ENCODE peak calls at places on chromosome X, in ten cellular contexts. X, D, W, E, Z, K, A, B, H and G are unnamed samples. For H3K36me3, the result is how much of the 10 kb centered on the place peaks cover.

GRCh38 chrX:1453951-1454785 is 1.5 kb upstream of the ASMTL start:
- DNase-seq in X (peak), D (peak), W (peak), E (peak), Z (peak), K (peak), A (peak), B (peak), H (peak), G (peak)

GRCh38 chrX:42443267-42443666 is 334.7 kb downstream of the PPP1R2C start:
- DNase-seq in X (no peak), D (no peak), W (no peak), E (no peak), Z (no peak), K (no peak), A (no peak), B (no peak), H (no peak), G (no peak)

GRCh38 chrX:97547873-97548578 is 664.3 kb downstream of the RPA4 start:
- DNase-seq in X (no peak), D (peak), W (no peak), E (no peak), Z (no peak), K (no peak), A (no peak), B (no peak), H (no peak), G (no peak)

GRCh38 chrX:57445046-57445445 is 146.8 kb upstream of the ZXDB start:
- DNase-seq in X (no peak), D (no peak), W (no peak), E (no peak), Z (no peak), K (no peak), A (no peak), B (no peak), H (no peak), G (no peak)

GRCh38 chrX:117990438-117990837 is 126.2 kb downstream of the KLHL13 start:
- DNase-seq in X (no peak), D (peak), W (no peak), E (no peak), Z (no peak), K (no peak), A (no peak), B (no peak), H (no peak), G (no peak)

GRCh38 chrX:149871940-149872339 is 9.0 kb upstream of the MAGEA8 start:
- DNase-seq in X (peak), D (no peak), W (no peak), E (no peak), Z (no peak), K (no peak), A (no peak), B (peak), H (no peak), G (no peak)

GRCh38 chrX:37796805-37797204 is 16.9 kb downstream of the CYBB start:
- DNase-seq in X (no peak), D (no peak), W (peak), E (no peak), Z (no peak), K (peak), A (peak), B (no peak), H (peak), G (no peak)

GRCh38 chrX:30593435-30594200 is 16.1 kb upstream of the TASL start:
- DNase-seq in X (no peak), D (no peak), W (no peak), E (no peak), Z (no peak), K (no peak), A (peak), B (no peak), H (no peak), G (no peak)

GRCh38 chrX:38277136-38277535 is 50.2 kb downstream of the RPGR start:
- DNase-seq in X (no peak), D (peak), W (no peak), E (no peak), Z (no peak), K (no peak), A (no peak), B (no peak), H (no peak), G (no peak)

GRCh38 chrX:107728342-107729099 is 47.1 kb downstream of the TSC22D3 start:
- DNase-seq in X (no peak), D (no peak), W (no peak), E (no peak), Z (no peak), K (no peak), A (no peak), B (no peak), H (peak), G (no peak)

GRCh38 chrX:80810365-80810978 is 795 bp upstream of the BRWD3 start:
- DNase-seq in X (no peak), D (no peak), W (no peak), E (no peak), Z (no peak), K (no peak), A (no peak), B (no peak), H (no peak), G (no peak)

GRCh38 chrX:1401611-1402430 is 9.9 kb upstream of the SLC25A6 start:
- DNase-seq in X (no peak), D (no peak), W (peak), E (no peak), Z (peak), K (peak), A (peak), B (no peak), H (no peak), G (no peak)

GRCh38 chrX:100413231-100413630 is 3.2 kb upstream of the PCDH19 start:
- DNase-seq in X (no peak), D (peak), W (no peak), E (no peak), Z (peak), K (no peak), A (no peak), B (peak), H (no peak), G (no peak)

GRCh38 chrX:53048169-53049126 is at the start of gene GPR173:
- DNase-seq in X (no peak), D (peak), W (no peak), E (peak), Z (peak), K (peak), A (no peak), B (peak), H (no peak), G (no peak)

GRCh38 chrX:53049127-53049517 is 533 bp downstream of the GPR173 start:
- DNase-seq in X (no peak), D (no peak), W (no peak), E (no peak), Z (peak), K (no peak), A (no peak), B (no peak), H (no peak), G (no peak)

GRCh38 chrX:53045002-53045401 is 3.6 kb upstream of the GPR173 start:
- DNase-seq in X (no peak), D (no peak), W (no peak), E (no peak), Z (no peak), K (no peak), A (no peak), B (no peak), H (no peak), G (no peak)

GRCh38 chrX:53050841-53051240 is 2.3 kb downstream of the GPR173 start:
- DNase-seq in X (no peak), D (no peak), W (no peak), E (no peak), Z (no peak), K (no peak), A (no peak), B (no peak), H (no peak), G (no peak)

GRCh38 chrX:53047228-53047627 is 1.4 kb upstream of the GPR173 start:
- DNase-seq in X (no peak), D (peak), W (no peak), E (no peak), Z (no peak), K (no peak), A (no peak), B (no peak), H (no peak), G (no peak)
- TF ChIP-seq CTCF in X (no peak), D (peak), W (no peak), E (no peak), Z (no peak), K (no peak), A (no peak), B (no peak), H (no peak), G (no peak)

DNA sequence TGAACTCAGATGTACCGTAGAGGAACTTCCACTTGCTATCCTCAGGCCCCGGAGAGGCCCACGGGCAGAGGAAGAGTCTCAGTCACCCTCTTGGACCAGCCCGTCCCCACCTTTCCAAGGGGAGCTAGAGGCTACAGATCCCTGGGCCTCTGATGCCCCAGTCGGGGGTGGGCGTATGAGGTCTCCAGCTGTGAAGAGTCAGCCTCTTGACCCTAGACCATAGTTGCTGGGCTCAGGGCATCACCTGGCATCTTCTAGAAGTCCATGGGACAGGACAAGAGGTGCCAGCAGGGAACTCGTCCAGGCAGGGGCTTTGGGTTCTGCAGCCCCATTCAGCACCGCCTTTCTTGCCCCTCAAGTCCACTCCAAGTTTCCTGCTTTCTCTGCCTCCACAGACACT is 11.6 kb downstream of the SASH3 start:
- DNase-seq in X (no peak), D (no peak), W (no peak), E (no peak), Z (no peak), K (no peak), A (no peak), B (no peak), H (no peak), G (no peak)
- H3K36me3 ChIP-seq in X (under half), D (under half), W (under half), E (under half), Z (under half), K (under half), A (under half), B (under half), H (under half), G (under half)

GRCh38 chrX:49174723-49175122 is 3.0 kb downstream of the PLP2 start:
- DNase-seq in X (no peak), D (no peak), W (no peak), E (no peak), Z (no peak), K (no peak), A (no peak), B (no peak), H (no peak), G (no peak)
- H3K27ac ChIP-seq in X (no peak), D (no peak), W (no peak), E (no peak), Z (no peak), K (no peak), A (no peak), B (no peak), H (no peak), G (no peak)

GRCh38 chrX:55342533-55343501 is 78.1 kb upstream of the PAGE3 start:
- DNase-seq in X (no peak), D (no peak), W (no peak), E (no peak), Z (no peak), K (no peak), A (peak), B (peak), H (no peak), G (no peak)
- TF ChIP-seq CTCF in X (peak), D (peak), W (peak), E (no peak), Z (no peak), K (peak), A (peak), B (peak), H (peak), G (no peak)

GRCh38 chrX:15814811-15815210 is 24.5 kb downstream of the ZRSR2 start:
- DNase-seq in X (no peak), D (no peak), W (no peak), E (no peak), Z (no peak), K (no peak), A (no peak), B (no peak), H (no peak), G (no peak)

GRCh38 chrX:15812212-15812938 is 22.1 kb downstream of the ZRSR2 start:
- DNase-seq in X (no peak), D (no peak), W (no peak), E (no peak), Z (no peak), K (no peak), A (no peak), B (no peak), H (no peak), G (no peak)

GRCh38 chrX:15816453-15816838 is 26.2 kb downstream of the ZRSR2 start:
- DNase-seq in X (no peak), D (peak), W (no peak), E (no peak), Z (no peak), K (no peak), A (no peak), B (no peak), H (no peak), G (no peak)

GRCh38 chrX:15816886-15817285 is 26.6 kb downstream of the ZRSR2 start:
- DNase-seq in X (no peak), D (no peak), W (no peak), E (no peak), Z (no peak), K (no peak), A (no peak), B (no peak), H (no peak), G (no peak)

DNA sequence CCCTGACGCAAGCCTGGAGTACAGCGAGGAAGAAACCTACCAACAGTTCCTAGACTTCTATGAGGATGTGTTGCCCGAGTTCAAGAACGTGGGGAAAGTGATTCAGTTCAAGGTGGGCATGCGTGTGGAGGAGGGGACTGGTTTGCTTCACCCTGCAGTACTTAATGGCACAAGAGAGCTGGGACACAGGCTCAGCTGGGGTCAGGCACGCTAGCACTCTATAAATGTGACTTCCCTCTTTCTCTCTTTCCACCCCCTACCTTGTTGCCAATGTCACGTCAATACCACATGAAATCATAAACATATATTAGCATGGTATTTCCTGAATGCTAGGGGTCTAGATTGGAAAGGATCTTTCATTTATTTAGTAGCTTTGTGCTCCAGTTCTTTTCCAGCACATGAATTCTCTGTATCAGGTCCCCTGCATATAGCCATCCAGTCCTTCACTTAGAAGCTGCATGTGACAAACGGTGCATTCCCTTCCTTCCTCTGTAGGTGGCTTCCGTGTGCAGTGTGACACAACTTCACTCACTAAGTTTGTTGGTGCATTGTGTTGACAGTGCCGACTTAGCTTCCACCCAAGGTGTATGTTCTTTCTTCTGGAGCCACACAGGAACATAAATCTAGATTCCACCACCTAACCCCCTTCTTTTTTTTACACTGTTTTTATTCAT is 25.6 kb downstream of the ZRSR2 start:
- DNase-seq in X (no peak), D (peak), W (no peak), E (no peak), Z (no peak), K (no peak), A (no peak), B (no peak), H (no peak), G (no peak)
- H3K36me3 ChIP-seq in X (under half), D (under half), W (under half), E (under half), Z (under half), K (under half), A (under half), B (under half), H (under half), G (under half)